ENCODE peak calls at places on chromosome 21, in seven cellular contexts. B, Q, V, E, O, L and F are unnamed samples.
A peak's percentile ranks its signal among the peaks of the same experiment; 100 is the strongest.

GRCh38 chr21:32844653-32845443 is 73.3 kb upstream of the PAXBP1 start:
- DNase-seq in E (peak; percentile 16), V (peak; percentile 43), O (no peak), Q (peak; percentile 92), L (peak; percentile 14), B (no peak), F (no peak)

GRCh38 chr21:38847556-38847955 is 41.8 kb downstream of the ETS2 start:
- DNase-seq in B (no peak), V (no peak), Q (no peak), L (no peak), E (no peak), O (peak; percentile 32), F (no peak)

GRCh38 chr21:44083631-44084291 is 23.4 kb upstream of the PWP2 start:
- DNase-seq in V (no peak), L (no peak), B (no peak), E (no peak), Q (peak; percentile 20), O (no peak), F (no peak)

GRCh38 chr21:35737899-35738341 is 322.4 kb downstream of the SETD4 start:
- DNase-seq in B (no peak), E (no peak), O (no peak), Q (no peak), V (no peak), L (peak; percentile 77), F (no peak)

GRCh38 chr21:31279986-31280385 is 64.1 kb downstream of the TIAM1 start:
- DNase-seq in O (no peak), E (no peak), V (peak; percentile 37), Q (no peak), L (no peak), B (no peak), F (no peak)

GRCh38 chr21:44755227-44755626 is 43.9 kb upstream of the TSPEAR start:
- DNase-seq in O (no peak), Q (no peak), E (no peak), V (no peak), B (peak; percentile 8), L (no peak), F (no peak)

GRCh38 chr21:44013380-44014088 is 1.4 kb downstream of the TRAPPC10 start:
- DNase-seq in O (no peak), V (peak; percentile 4), B (no peak), L (peak; percentile 69), E (peak; percentile 38), Q (peak; percentile 76), F (no peak)

GRCh38 chr21:44046734-44047133 is 34.6 kb downstream of the TRAPPC10 start:
- DNase-seq in B (no peak), V (no peak), L (no peak), O (no peak), E (no peak), Q (no peak), F (no peak)

GRCh38 chr21:36065497-36066036 is 4.3 kb upstream of the CBR1 start:
- DNase-seq in B (no peak), V (peak; percentile 65), L (peak; percentile 58), Q (peak; percentile 79), E (no peak), O (no peak), F (no peak)

GRCh38 chr21:42440187-42440792 is 36.6 kb downstream of the UBASH3A start:
- DNase-seq in L (no peak), O (no peak), E (no peak), B (no peak), Q (no peak), V (no peak), F (no peak)

GRCh38 chr21:36164427-36164784 is 7.8 kb downstream of the DOP1B start:
- DNase-seq in L (no peak), Q (no peak), B (no peak), O (no peak), E (no peak), V (no peak), F (no peak)

GRCh38 chr21:17513214-17514123 is 626 bp downstream of the CXADR start:
- DNase-seq in Q (peak; percentile 15), V (no peak), E (peak; percentile 76), B (peak; percentile 36), O (peak; percentile 67), L (peak; percentile 41), F (peak; percentile 35)

GRCh38 chr21:31255036-31255435 is 89.0 kb downstream of the TIAM1 start:
- DNase-seq in V (no peak), L (no peak), E (peak; percentile 21), B (no peak), O (no peak), Q (peak; percentile 98), F (no peak)

GRCh38 chr21:43771199-43771675 is 4.9 kb downstream of the CSTB start:
- DNase-seq in Q (peak; percentile 21), V (no peak), E (no peak), B (no peak), L (peak; percentile 31), O (no peak), F (no peak)

GRCh38 chr21:17925000-17925610 is 105.9 kb upstream of the C21orf91 start:
- DNase-seq in Q (peak; percentile 90), B (peak; percentile 61), V (peak; percentile 54), O (peak; percentile 66), L (peak; percentile 66), E (peak; percentile 86), F (peak; percentile 53)

GRCh38 chr21:33261635-33262034 is 4.5 kb upstream of the IL10RB start:
- DNase-seq in E (no peak), L (peak; percentile 69), B (no peak), V (peak; percentile 62), O (no peak), Q (no peak), F (no peak)

GRCh38 chr21:19368944-19369343 is 965.4 kb upstream of the TMPRSS15 start:
- DNase-seq in O (no peak), V (no peak), B (no peak), Q (no peak), E (no peak), L (no peak), F (no peak)

GRCh38 chr21:42922918-42923317 is 2.5 kb downstream of the ERVH48-1 start:
- DNase-seq in B (no peak), L (no peak), E (no peak), Q (no peak), V (no peak), O (no peak), F (no peak)

GRCh38 chr21:27571706-27572105 is 604.8 kb upstream of the ADAMTS5 start:
- DNase-seq in E (no peak), O (no peak), B (no peak), L (peak; percentile 64), V (peak; percentile 81), Q (peak; percentile 94), F (no peak)

GRCh38 chr21:41432567-41433460 is 6.8 kb downstream of the MX1 start:
- DNase-seq in Q (no peak), E (no peak), V (no peak), O (peak; percentile 16), B (peak; percentile 25), L (no peak), F (no peak)

GRCh38 chr21:42865361-42866160 is 13.8 kb downstream of the WDR4 start:
- DNase-seq in B (no peak), V (no peak), L (no peak), E (no peak), O (no peak), Q (no peak), F (no peak)

GRCh38 chr21:21801921-21802320 is 803.7 kb downstream of the NCAM2 start:
- DNase-seq in Q (no peak), E (peak; percentile 11), L (no peak), V (no peak), O (no peak), B (no peak), F (no peak)

GRCh38 chr21:36148886-36149285 is 7.7 kb upstream of the DOP1B start:
- DNase-seq in V (no peak), L (no peak), Q (no peak), O (no peak), E (no peak), B (no peak), F (no peak)

GRCh38 chr21:41220208-41220733 is 52.3 kb downstream of the BACE2 start:
- DNase-seq in V (no peak), O (no peak), E (peak; percentile 25), B (no peak), Q (peak; percentile 49), L (no peak), F (no peak)

GRCh38 chr21:41029573-41029972 is 138.4 kb upstream of the BACE2 start:
- DNase-seq in Q (peak; percentile 33), L (no peak), O (no peak), V (no peak), B (no peak), E (no peak), F (no peak)

GRCh38 chr21:28283652-28284490 is 708.8 kb downstream of the LTN1 start:
- DNase-seq in L (peak; percentile 60), E (peak; percentile 84), O (no peak), Q (no peak), V (peak; percentile 94), B (no peak), F (no peak)

GRCh38 chr21:22456241-22456640 is 1458.0 kb downstream of the NCAM2 start:
- DNase-seq in Q (no peak), B (no peak), E (no peak), O (no peak), L (no peak), V (no peak), F (no peak)

GRCh38 chr21:29511076-29511475 is 212.4 kb downstream of the BACH1 start:
- DNase-seq in L (no peak), O (no peak), E (no peak), V (no peak), B (no peak), Q (peak; percentile 89), F (no peak)
- H3K18ac ChIP-seq in L (no peak overlapping the region), O (no peak overlapping the region), E (no peak overlapping the region), V (no peak overlapping the region), B (no peak overlapping the region), Q (no peak overlapping the region), F (no peak overlapping the region)

GRCh38 chr21:14739590-14739989 is 193.5 kb upstream of the SAMSN1 start:
- DNase-seq in O (no peak), L (no peak), V (no peak), B (no peak), Q (no peak), E (no peak), F (no peak)
- H3K18ac ChIP-seq in O (no peak overlapping the region), L (no peak overlapping the region), V (no peak overlapping the region), B (no peak overlapping the region), Q (no peak overlapping the region), E (no peak overlapping the region), F (no peak overlapping the region)

DNA sequence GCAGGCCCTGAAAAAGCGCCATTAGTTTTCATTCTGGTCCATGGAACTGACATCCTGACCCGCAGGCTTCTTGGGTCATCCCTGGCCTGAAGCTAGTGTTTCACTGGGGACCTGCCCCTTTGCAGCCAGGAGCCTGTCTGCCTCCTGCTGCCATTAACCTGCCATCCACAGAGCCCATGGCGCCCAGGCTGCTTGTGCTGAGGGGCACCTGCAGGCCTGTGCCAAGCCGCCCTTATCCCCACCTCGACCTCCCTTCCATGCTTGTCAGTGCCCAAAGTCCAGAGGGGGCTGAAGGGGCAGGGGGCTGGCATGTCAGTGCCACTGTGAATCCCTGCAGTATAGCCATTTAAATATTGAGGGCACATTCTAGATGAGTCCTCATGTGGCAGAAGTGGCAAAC is 207.6 kb upstream of the USP25 start:
- DNase-seq in O (no peak), L (no peak), V (no peak), E (no peak), B (no peak), Q (no peak), F (no peak)
- H3K18ac ChIP-seq in O (no peak overlapping the region), L (no peak overlapping the region), V (no peak overlapping the region), E (no peak overlapping the region), B (no peak overlapping the region), Q (no peak overlapping the region), F (no peak overlapping the region)

GRCh38 chr21:14526816-14527689 is 19.1 kb downstream of the SAMSN1 start:
- DNase-seq in Q (no peak), L (no peak), V (no peak), E (no peak), O (no peak), B (no peak), F (no peak)
- H3K18ac ChIP-seq in Q (no peak overlapping the region), L (no peak overlapping the region), V (no peak overlapping the region), E (no peak overlapping the region), O (no peak overlapping the region), B (no peak overlapping the region), F (no peak overlapping the region)

GRCh38 chr21:26194811-26195251 is 24.3 kb upstream of the APP start:
- DNase-seq in E (no peak), O (no peak), L (no peak), Q (no peak), V (peak; percentile 16), B (no peak), F (no peak)
- H3K18ac ChIP-seq in E (no peak overlapping the region), O (no peak overlapping the region), L (no peak overlapping the region), Q (no peak overlapping the region), V (no peak overlapping the region), B (no peak overlapping the region), F (no peak overlapping the region)